ENCODE peak calls at places on chromosome 4, in nine cellular contexts. E, F, H, X, K, M, J, A and D are unnamed samples.
A peak's percentile ranks its signal among the peaks of the same experiment; 100 is the strongest.

GRCh38 chr4:70969076-70969475 is 24.4 kb upstream of the DCK start:
- DNase-seq in J (no peak), F (no peak), A (no peak), X (no peak), E (no peak), K (peak; percentile 74), M (no peak), H (no peak), D (no peak)

GRCh38 chr4:1195109-1195671 is 22.8 kb upstream of the SPON2 start:
- DNase-seq in H (no peak), F (no peak), M (no peak), E (no peak), K (no peak), J (no peak), X (no peak), A (no peak), D (no peak)

GRCh38 chr4:14787894-14788293 is 214.4 kb upstream of the CPEB2 start:
- DNase-seq in A (no peak), F (no peak), J (peak; percentile 53), M (no peak), K (peak; percentile 44), X (no peak), E (no peak), H (peak; percentile 7), D (peak; percentile 42)

GRCh38 chr4:12586607-12587006 is 897.5 kb downstream of the RAB28 start:
- DNase-seq in E (no peak), F (no peak), M (no peak), J (no peak), X (no peak), A (no peak), H (no peak), K (no peak), D (no peak)

GRCh38 chr4:141652161-141652778 is 15.9 kb downstream of the IL15 start:
- DNase-seq in X (no peak), H (peak; percentile 11), F (no peak), J (no peak), K (no peak), M (no peak), A (no peak), E (no peak), D (peak; percentile 63)

GRCh38 chr4:182705389-182705788 is 211.8 kb downstream of the DCTD start:
- DNase-seq in H (no peak), A (no peak), K (no peak), E (no peak), J (no peak), F (no peak), X (no peak), M (no peak), D (no peak)

GRCh38 chr4:128393111-128393704 is 105.6 kb upstream of the PGRMC2 start:
- DNase-seq in X (no peak), A (no peak), H (peak; percentile 61), E (no peak), J (no peak), K (peak; percentile 73), M (no peak), F (no peak), D (peak; percentile 48)

GRCh38 chr4:26320159-26320452 is 708 bp upstream of the RBPJ start:
- DNase-seq in A (no peak), X (peak; percentile 29), M (no peak), J (peak; percentile 85), E (peak; percentile 33), F (no peak), K (no peak), H (no peak), D (peak; percentile 37)

GRCh38 chr4:127370495-127371069 is 262.2 kb upstream of the INTU start:
- DNase-seq in F (no peak), M (peak; percentile 24), E (no peak), H (no peak), K (peak; percentile 43), J (no peak), A (no peak), X (no peak), D (peak; percentile 30)

GRCh38 chr4:23874536-23874901 is 15.3 kb downstream of the PPARGC1A start:
- DNase-seq in A (no peak), H (no peak), J (no peak), X (no peak), M (no peak), K (no peak), E (no peak), F (no peak), D (no peak)